ENCODE peak calls at places on chromosomes 16 and 17, in four cellular contexts. F, M, P and Y are unnamed samples.

GRCh38 chr16:58032710-58033293 is 7.2 kb downstream of the MMP15 start:
- DNase-seq in M (no peak), F (no peak), P (peak), Y (no peak)

GRCh38 chr17:82687375-82687861 is 11.1 kb downstream of the RAB40B start:
- DNase-seq in M (no peak), P (no peak), F (peak), Y (no peak)

GRCh38 chr16:1533443-1533951 is at the start of gene TMEM204:
- DNase-seq in P (peak), F (peak), M (no peak), Y (no peak)

GRCh38 chr16:82782715-82783251 is 156.0 kb downstream of the CDH13 start:
- DNase-seq in P (peak), M (peak), F (no peak), Y (peak)

GRCh38 chr16:9966569-9967157 is 215.6 kb downstream of the GRIN2A start:
- DNase-seq in P (peak), M (no peak), F (no peak), Y (no peak)

GRCh38 chr16:67594956-67595355 is 32.6 kb downstream of the CTCF start:
- DNase-seq in M (no peak), P (peak), F (peak), Y (no peak)

GRCh38 chr16:14527411-14528044 is 102.5 kb downstream of the PARN start:
- DNase-seq in P (no peak), M (no peak), F (peak), Y (no peak)

GRCh38 chr16:88428616-88429386 is 24.3 kb upstream of the ZFPM1 start:
- DNase-seq in F (no peak), M (no peak), P (no peak), Y (no peak)

GRCh38 chr17:4711671-4712111 is 1.3 kb downstream of the ARRB2 start:
- DNase-seq in M (no peak), P (no peak), F (no peak), Y (no peak)

GRCh38 chr16:72645526-72645925 is 402.4 kb downstream of the ZFHX3 start:
- DNase-seq in M (no peak), F (no peak), P (no peak), Y (no peak)

GRCh38 chr16:22210285-22210684 is 4.2 kb downstream of the EEF2K start:
- DNase-seq in M (no peak), F (no peak), P (no peak), Y (no peak)

GRCh38 chr16:54987081-54987480 is 56.4 kb downstream of the IRX5 start:
- DNase-seq in M (no peak), F (no peak), P (no peak), Y (no peak)

GRCh38 chr17:78575340-78575739 is 1.9 kb downstream of the DNAH17 start:
- DNase-seq in P (no peak), M (no peak), F (no peak), Y (no peak)

GRCh38 chr16:89404561-89404960 is 85.8 kb downstream of the ANKRD11 start:
- DNase-seq in M (no peak), P (no peak), F (no peak), Y (no peak)

GRCh38 chr16:10181196-10182162 is 749 bp downstream of the GRIN2A start:
- DNase-seq in F (peak), M (peak), P (peak), Y (peak)

GRCh38 chr16:68486671-68487495 is 38.6 kb upstream of the SMPD3 start:
- DNase-seq in P (no peak), F (no peak), M (no peak), Y (no peak)

GRCh38 chr17:49935526-49936210 is 33.3 kb upstream of the DLX4 start:
- DNase-seq in M (no peak), F (no peak), P (no peak), Y (no peak)

GRCh38 chr16:67277294-67277998 is 1.9 kb upstream of the PLEKHG4 start:
- DNase-seq in F (peak), M (no peak), P (peak), Y (no peak)

GRCh38 chr16:58451263-58451662 is 48.7 kb upstream of the NDRG4 start:
- DNase-seq in F (no peak), M (no peak), P (no peak), Y (no peak)

GRCh38 chr16:21263640-21264211 is 14.4 kb downstream of the CRYM start:
- DNase-seq in F (peak), P (peak), M (no peak), Y (no peak)

GRCh38 chr16:78179666-78180065 is 80.2 kb downstream of the WWOX start:
- DNase-seq in P (no peak), F (no peak), M (no peak), Y (no peak)

GRCh38 chr17:13931752-13932477 is 137.4 kb upstream of the COX10 start:
- DNase-seq in F (peak), P (peak), M (no peak), Y (no peak)

GRCh38 chr16:56382901-56383355 is 42.4 kb downstream of the AMFR start:
- DNase-seq in M (no peak), F (peak), P (peak), Y (no peak)

GRCh38 chr16:67951485-67951884 is 7.6 kb upstream of the LCAT start:
- DNase-seq in P (no peak), M (no peak), F (no peak), Y (no peak)

GRCh38 chr16:47519996-47520679 is 59.0 kb downstream of the PHKB start:
- DNase-seq in M (no peak), P (no peak), F (no peak), Y (no peak)
- H3K56ac ChIP-seq in M (no peak), P (no peak), F (no peak), Y (no peak)

GRCh38 chr17:18314731-18315497 is at the start of the genes SMCR8 and TOP3A:
- DNase-seq in M (peak), F (peak), P (peak), Y (peak)
- H2AK5ac ChIP-seq in M (peak), F (peak), P (peak), Y (no peak)

DNA sequence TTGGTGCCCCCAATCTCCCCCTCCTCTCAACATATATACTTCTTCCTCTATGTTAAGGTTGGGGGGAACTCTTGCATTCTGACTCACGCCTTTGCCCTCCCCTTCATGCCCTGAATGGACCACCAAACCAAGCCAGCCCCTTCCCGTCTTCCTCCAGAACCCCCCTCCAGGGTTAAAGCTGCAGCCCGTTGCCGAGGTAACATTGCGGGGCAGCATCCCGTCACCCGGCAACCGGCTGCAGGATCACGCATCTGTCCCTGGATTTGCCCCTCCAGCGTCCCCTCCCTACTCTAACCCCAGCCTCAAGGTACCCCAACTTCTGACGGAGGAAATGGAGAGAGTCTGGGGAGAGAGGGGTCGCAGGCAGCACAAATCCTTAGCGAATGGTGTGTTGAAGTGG is 612 bp upstream of the NLGN2 start:
- DNase-seq in F (no peak), P (no peak), M (no peak), Y (no peak)
- H3K56ac ChIP-seq in F (no peak), P (no peak), M (no peak), Y (no peak)

DNA sequence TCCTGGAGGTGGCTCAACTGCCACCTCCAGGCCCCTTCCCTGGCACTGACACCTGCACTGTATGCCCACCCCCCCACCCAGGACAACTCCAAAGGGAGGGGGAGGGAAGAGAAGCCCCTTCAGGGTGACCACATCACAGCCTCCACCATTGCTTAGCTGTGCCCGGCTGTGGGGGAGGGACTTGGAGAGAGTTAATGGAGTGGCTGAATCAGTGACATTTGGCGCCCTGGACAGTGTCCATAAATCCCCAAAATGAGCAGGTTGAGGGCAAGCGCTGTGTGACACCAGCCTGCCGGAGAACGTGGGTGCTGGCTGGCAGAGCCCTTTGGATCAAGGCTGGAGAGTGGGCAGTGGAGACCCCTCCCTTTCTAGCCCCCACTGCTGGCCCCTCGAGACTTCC is 883 bp downstream of the USH1G start:
- DNase-seq in F (no peak), M (no peak), P (no peak), Y (peak)
- H2AK5ac ChIP-seq in F (no peak), M (no peak), P (no peak), Y (no peak)

DNA sequence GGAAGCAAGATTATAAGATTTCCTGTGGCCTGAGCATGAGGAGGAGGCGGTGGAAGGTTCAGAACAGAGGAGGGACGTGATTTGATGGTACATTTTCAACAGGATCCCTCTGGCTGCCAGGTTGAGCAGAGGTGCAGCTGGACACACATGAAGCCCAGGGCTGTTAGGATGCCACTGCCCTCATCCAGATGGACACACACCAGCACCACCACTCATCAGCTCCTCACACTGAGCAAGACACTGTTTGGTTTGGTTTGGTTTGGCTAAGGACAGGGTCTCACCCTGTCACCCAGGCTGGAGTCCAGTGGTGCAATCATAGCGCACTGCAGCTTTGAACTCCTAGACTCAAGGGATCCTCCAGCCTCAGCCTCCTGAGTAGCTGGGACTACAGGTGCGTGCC is 402.6 kb upstream of the C16orf82 start:
- DNase-seq in P (no peak), F (no peak), M (no peak), Y (no peak)
- H3K56ac ChIP-seq in P (no peak), F (no peak), M (no peak), Y (no peak)

GRCh38 chr16:23666919-23667659 is 11.6 kb upstream of the PLK1 start:
- DNase-seq in P (no peak), F (no peak), M (no peak), Y (no peak)

GRCh38 chr16:23668873-23669272 is 9.8 kb upstream of the PLK1 start:
- DNase-seq in M (no peak), P (no peak), F (no peak), Y (no peak)

GRCh38 chr16:23670137-23670776 is 8.4 kb upstream of the PLK1 start:
- DNase-seq in F (peak), M (no peak), P (no peak), Y (no peak)

GRCh38 chr16:23663918-23664317 is 14.8 kb upstream of the PLK1 start:
- DNase-seq in M (no peak), P (no peak), F (no peak), Y (no peak)

DNA sequence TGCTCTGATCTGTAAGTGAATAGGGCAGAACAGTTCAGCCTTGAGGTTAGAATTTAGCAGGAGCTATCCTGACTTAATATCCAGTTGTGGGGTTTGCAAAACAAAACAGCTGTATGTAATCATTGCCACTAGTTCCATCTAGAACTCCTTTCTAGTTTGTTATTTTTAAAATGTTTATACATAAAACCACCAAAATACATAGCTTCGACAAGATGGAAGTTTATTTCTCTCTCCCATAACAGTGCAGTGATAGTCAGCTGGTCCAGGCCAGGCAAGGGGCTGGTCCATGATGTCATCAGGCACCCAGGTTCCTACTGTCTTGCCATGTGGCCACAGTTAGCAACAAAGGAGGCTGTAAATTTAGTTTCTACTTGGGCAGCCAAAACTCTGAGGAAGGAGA is 10.5 kb upstream of the PLK1 start:
- DNase-seq in P (no peak), M (no peak), F (peak), Y (no peak)
- H2AK5ac ChIP-seq in P (no peak), M (no peak), F (no peak), Y (no peak)

DNA sequence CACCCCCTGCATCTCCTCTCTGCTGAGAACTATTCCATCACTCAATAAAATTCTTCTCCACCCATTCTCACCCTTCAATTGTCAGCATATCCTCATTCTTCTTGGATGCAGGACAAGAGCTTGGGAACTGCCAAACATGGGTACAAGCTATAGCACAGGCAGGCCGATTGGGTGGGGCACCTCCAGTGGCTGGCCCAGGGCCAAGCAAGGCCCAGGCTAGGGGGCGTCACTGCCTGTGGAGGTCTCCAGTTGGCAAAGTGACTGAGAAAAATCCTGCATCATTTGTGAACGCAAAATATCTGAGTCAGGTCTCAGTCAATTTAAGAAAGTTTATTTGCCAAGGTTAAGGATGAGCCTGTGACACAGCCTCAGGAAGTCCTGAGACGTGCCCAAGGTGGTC is 21.7 kb upstream of the DHRS7B start:
- DNase-seq in M (no peak), P (peak), F (no peak), Y (peak)
- H3K56ac ChIP-seq in M (no peak), P (peak), F (no peak), Y (no peak)